ENCODE peak calls at places on chromosomes 12 and 14, in eight cellular contexts. Q, V, D, H, T, Y, W and U are unnamed samples. For H3K27me3, H3K9me3 and H3K4me1, the result is how much of the 10 kb centered on the place peaks cover.

GRCh38 chr14:88592016-88592415 is 29.2 kb downstream of the ZC3H14 start:
- DNase-seq in V (no peak), D (no peak), Y (no peak), W (no peak), T (no peak), Q (no peak), H (no peak), U (no peak)

GRCh38 chr12:3614806-3615466 is 123.9 kb downstream of the PRMT8 start:
- DNase-seq in H (no peak), W (peak), V (no peak), D (no peak), Q (no peak), Y (no peak), T (no peak), U (no peak)

GRCh38 chr12:98635657-98636323 is 8.8 kb downstream of the IKBIP start:
- DNase-seq in Y (no peak), W (no peak), T (no peak), H (no peak), V (no peak), Q (peak), D (no peak), U (no peak)

GRCh38 chr14:65791551-65791981 is 379.0 kb downstream of the FUT8 start:
- DNase-seq in V (no peak), Q (peak), D (no peak), H (no peak), W (no peak), Y (no peak), T (no peak), U (no peak)

GRCh38 chr14:66231823-66232222 is 254.3 kb upstream of the CCDC196 start:
- DNase-seq in H (no peak), W (no peak), V (no peak), D (no peak), T (no peak), Y (no peak), Q (no peak), U (no peak)

GRCh38 chr12:82383930-82384513 is 25.7 kb downstream of the METTL25 start:
- DNase-seq in V (no peak), W (no peak), Q (peak), Y (no peak), D (no peak), H (no peak), T (no peak), U (no peak)

GRCh38 chr12:19165446-19165845 is 35.9 kb downstream of the PLEKHA5 start:
- DNase-seq in D (no peak), T (no peak), Q (no peak), W (no peak), H (no peak), V (no peak), Y (no peak), U (no peak)

GRCh38 chr14:91968280-91968679 is 20.8 kb upstream of the FBLN5 start:
- DNase-seq in Q (no peak), Y (no peak), V (peak), D (no peak), W (no peak), H (no peak), T (no peak), U (no peak)

GRCh38 chr12:50106907-50107306 is 3.1 kb downstream of the GPD1 start:
- DNase-seq in V (no peak), H (no peak), Q (no peak), T (no peak), W (no peak), D (no peak), Y (no peak), U (no peak)

GRCh38 chr12:105235299-105235746 is 651 bp downstream of the APPL2 start:
- DNase-seq in H (no peak), W (no peak), Q (no peak), D (no peak), V (no peak), Y (no peak), T (no peak), U (no peak)

GRCh38 chr12:2960432-2960956 is 1.3 kb downstream of the TEAD4 start:
- DNase-seq in H (no peak), Y (no peak), T (no peak), W (peak), Q (no peak), D (no peak), V (no peak), U (no peak)

GRCh38 chr14:32104308-32104707 is 27.2 kb downstream of the ARHGAP5 start:
- DNase-seq in Q (no peak), V (no peak), Y (no peak), H (no peak), D (no peak), T (no peak), W (no peak), U (no peak)

GRCh38 chr12:102513739-102514138 is 33.4 kb upstream of the IGF1 start:
- DNase-seq in H (no peak), Y (no peak), T (no peak), V (no peak), W (no peak), Q (no peak), D (no peak), U (no peak)

GRCh38 chr12:106583578-106584103 is 837 bp downstream of the RFX4 start:
- DNase-seq in Y (no peak), W (peak), T (no peak), Q (peak), H (no peak), V (no peak), D (no peak), U (no peak)

GRCh38 chr12:102603021-102603420 is 122.7 kb upstream of the IGF1 start:
- DNase-seq in V (no peak), W (no peak), Q (no peak), T (no peak), Y (no peak), H (no peak), D (no peak), U (no peak)

GRCh38 chr12:29153231-29153630 is 4.2 kb downstream of the FAR2 start:
- DNase-seq in H (no peak), D (no peak), T (no peak), Q (no peak), Y (no peak), W (peak), V (no peak), U (no peak)

DNA sequence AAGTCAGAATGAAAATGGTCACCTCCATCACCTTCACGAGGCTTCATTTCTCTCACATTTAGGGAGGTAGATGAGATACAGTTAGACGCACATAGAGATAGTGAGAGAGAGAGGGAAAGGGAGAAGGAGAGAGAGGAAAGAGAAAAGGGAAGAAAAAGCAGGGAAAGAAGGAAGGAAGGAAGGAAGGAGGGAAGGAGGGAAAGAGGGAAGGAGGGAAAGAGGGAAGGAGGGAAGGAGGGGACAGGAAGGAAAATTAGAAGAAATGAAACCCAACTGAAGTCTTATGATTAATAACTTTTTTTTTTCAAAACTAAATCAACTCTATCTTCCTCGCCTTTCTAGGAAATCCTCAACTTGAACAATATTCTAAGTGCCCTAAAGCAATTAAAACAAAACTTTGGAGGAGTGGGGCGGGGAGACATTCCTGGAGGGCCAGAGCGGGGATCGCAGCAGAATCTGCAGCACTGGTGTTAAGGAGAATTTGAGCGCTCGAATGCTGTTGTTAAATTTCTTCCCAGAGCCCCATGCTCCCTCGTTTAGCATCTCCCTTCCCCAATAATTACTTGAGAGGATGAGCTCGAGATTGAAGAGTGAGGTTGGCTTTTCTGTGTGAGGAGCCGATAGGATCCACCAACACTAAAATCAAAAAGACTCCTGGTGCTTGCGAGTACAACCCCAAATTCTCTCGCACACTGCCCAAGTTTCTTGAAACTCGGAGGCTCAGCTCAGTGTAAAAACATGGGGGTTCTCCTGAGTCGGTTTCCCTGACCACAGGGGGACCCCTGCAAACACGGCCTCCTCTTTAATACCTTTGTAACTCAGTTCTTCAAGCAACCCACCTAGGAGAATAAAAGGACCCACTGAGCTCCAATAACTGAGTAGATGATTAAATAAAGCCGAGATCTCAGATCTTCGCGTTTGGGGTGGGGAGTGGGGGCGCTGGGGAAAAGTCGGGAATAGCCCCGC is 10.4 kb upstream of the FOXG1 start:
- DNase-seq in V (no peak), D (no peak), Q (no peak), W (no peak), H (no peak), Y (no peak), T (no peak), U (no peak)
- H3K27me3 ChIP-seq in V (under half), D (half or more), Q (half or more), W (half or more), H (under half), Y (half or more), T (under half), U (half or more)

GRCh38 chr12:61282790-61283575 is 977.2 kb upstream of the USP15 start:
- DNase-seq in W (no peak), H (no peak), T (no peak), Q (no peak), D (no peak), V (no peak), Y (no peak), U (no peak)
- H3K9me3 ChIP-seq in W (under half), H (under half), T (under half), Q (under half), D (under half), V (under half), Y (half or more), U (under half)

GRCh38 chr14:73286598-73286997 is 49.3 kb downstream of the PAPLN start:
- DNase-seq in V (no peak), W (no peak), Q (no peak), D (no peak), H (no peak), Y (no peak), T (no peak), U (no peak)

GRCh38 chr14:73289308-73289707 is 52.0 kb downstream of the PAPLN start:
- DNase-seq in Q (no peak), Y (no peak), W (no peak), T (no peak), V (no peak), H (no peak), D (no peak), U (no peak)

GRCh38 chr14:73285979-73286378 is 48.7 kb downstream of the PAPLN start:
- DNase-seq in T (no peak), H (no peak), D (no peak), Q (no peak), V (no peak), Y (no peak), W (no peak), U (no peak)

GRCh38 chr14:73289729-73290128 is 52.4 kb downstream of the PAPLN start:
- DNase-seq in W (no peak), Y (no peak), V (no peak), Q (no peak), T (no peak), D (no peak), H (no peak), U (no peak)

GRCh38 chr14:73287071-73287470 is 49.8 kb downstream of the PAPLN start:
- DNase-seq in Q (no peak), Y (no peak), D (no peak), V (no peak), T (no peak), W (no peak), H (no peak), U (no peak)
- H3K4me1 ChIP-seq in Q (under half), Y (under half), D (under half), V (under half), T (under half), W (under half), H (under half), U (under half)

GRCh38 chr12:32522322-32523221 is 123.2 kb downstream of the FGD4 start:
- DNase-seq in V (no peak), W (no peak), Q (no peak), H (no peak), Y (no peak), T (no peak), D (no peak), U (no peak)

GRCh38 chr12:32515137-32515860 is 115.9 kb downstream of the FGD4 start:
- DNase-seq in D (no peak), Y (no peak), H (no peak), V (no peak), Q (peak), W (no peak), T (no peak), U (no peak)

GRCh38 chr12:32517966-32518365 is 118.6 kb downstream of the FGD4 start:
- DNase-seq in H (no peak), W (no peak), T (no peak), V (no peak), Q (no peak), D (no peak), Y (no peak), U (no peak)

GRCh38 chr12:32516230-32516629 is 116.9 kb downstream of the FGD4 start:
- DNase-seq in Q (no peak), V (no peak), D (no peak), Y (no peak), W (no peak), H (no peak), T (no peak), U (no peak)

GRCh38 chr12:32519047-32519446 is 119.7 kb downstream of the FGD4 start:
- DNase-seq in T (no peak), Y (no peak), V (no peak), D (no peak), W (no peak), H (no peak), Q (no peak), U (no peak)
- H3K27me3 ChIP-seq in T (under half), Y (under half), V (under half), D (under half), W (under half), H (under half), Q (under half), U (under half)

DNA sequence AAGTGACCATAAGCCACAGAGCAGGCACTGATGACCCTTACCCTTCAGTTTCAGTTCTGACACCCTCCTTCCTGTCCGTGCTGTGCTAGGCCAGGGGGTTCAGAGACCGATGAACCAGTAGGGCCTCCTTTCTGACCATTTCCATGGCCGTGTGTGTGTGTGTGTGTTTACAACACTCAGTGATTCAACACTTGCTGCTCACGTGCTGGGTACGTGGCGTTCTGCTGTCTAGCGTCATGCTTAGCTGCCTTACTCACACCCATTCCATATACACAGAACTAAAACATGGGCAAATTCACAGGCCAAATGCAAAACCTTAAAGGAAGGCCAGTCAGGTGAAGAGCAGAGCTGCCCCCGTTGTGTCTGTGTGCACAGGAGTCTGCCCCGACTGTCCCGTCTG is 67.5 kb downstream of the DNAH10 start:
- DNase-seq in W (no peak), H (no peak), D (no peak), Y (no peak), Q (no peak), T (no peak), V (no peak), U (no peak)
- H3K9me3 ChIP-seq in W (under half), H (under half), D (under half), Y (under half), Q (under half), T (under half), V (under half), U (under half)

DNA sequence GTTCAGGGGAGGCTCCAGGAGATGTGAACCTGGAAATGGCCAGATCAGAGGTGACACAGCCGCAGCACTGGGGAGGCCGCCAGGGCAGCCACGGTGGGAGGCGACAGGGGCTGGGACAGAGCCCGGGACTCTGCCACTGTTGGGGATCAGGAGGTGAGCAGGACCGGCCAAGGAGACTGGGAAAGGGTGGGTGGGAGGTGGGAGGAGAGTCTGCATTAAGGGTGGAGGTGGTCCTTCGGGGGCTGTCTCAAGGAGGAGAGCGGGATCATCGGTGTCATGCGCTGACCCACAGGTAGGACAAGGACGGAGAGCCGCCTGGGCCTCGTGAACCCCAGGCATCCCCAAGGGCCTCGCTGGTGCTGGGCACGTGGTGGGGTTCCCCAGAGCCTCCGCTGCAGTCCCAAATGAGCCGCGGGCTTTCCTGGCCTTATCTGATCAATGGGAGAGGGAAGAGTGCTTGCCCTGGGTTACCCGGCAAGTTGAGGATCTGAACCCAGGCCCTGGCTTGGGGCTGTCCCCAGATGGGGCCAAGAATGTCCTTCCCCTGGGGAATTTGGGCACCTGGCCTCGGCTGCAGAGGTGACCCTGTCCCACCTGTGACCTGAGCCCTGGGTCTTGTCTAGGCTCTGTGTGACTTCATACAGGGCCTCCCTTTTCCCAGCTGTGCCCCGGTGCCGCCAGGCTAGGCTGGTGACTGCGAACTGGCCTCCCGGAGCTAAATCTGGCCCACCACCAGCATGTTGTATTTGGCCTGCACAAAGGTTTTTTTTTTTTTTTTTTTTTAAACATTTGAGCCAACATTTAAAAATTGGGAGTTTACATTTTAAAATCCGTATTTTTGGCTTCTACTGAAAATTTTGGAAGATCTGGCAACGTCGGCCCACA is 13.2 kb downstream of the BEGAIN start:
- DNase-seq in H (no peak), D (no peak), Y (no peak), Q (no peak), T (no peak), W (no peak), V (no peak), U (no peak)
- H3K4me1 ChIP-seq in H (under half), D (under half), Y (under half), Q (under half), T (under half), W (under half), V (under half), U (under half)

GRCh38 chr12:13277278-13277677 is 80.8 kb downstream of the EMP1 start:
- DNase-seq in T (no peak), Q (no peak), D (no peak), Y (no peak), W (no peak), H (no peak), V (no peak), U (no peak)

GRCh38 chr12:13278249-13278787 is 81.8 kb downstream of the EMP1 start:
- DNase-seq in W (peak), Y (peak), Q (peak), H (peak), T (no peak), D (peak), V (peak), U (no peak)

GRCh38 chr12:13273850-13274249 is 77.3 kb downstream of the EMP1 start:
- DNase-seq in W (no peak), V (no peak), Y (no peak), Q (peak), T (no peak), D (no peak), H (no peak), U (no peak)

GRCh38 chr12:13273097-13273496 is 76.6 kb downstream of the EMP1 start:
- DNase-seq in Q (no peak), H (no peak), T (no peak), D (no peak), Y (no peak), W (no peak), V (no peak), U (no peak)

DNA sequence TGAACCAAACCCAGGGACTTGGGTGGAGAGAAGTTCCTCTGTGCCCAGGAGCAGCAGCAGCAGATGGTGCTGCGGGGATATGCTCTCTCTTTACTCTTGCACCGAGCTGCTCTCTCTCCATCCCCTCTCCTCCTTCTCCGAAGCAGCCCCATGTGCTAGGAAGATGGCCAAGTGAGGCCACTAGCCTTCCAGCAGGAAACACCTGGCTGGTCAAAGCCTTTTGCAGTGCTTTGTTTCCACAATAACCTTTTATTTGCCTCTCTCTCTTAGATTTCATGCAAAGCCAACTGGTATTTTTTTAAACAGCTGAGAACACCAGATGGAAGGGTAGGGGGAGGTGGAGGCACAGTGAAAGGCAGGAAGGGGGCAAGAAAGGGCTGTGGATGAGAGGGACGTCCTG is 78.8 kb downstream of the EMP1 start:
- DNase-seq in V (no peak), W (no peak), Y (no peak), H (no peak), D (no peak), T (no peak), Q (no peak), U (no peak)
- H3K27me3 ChIP-seq in V (under half), W (under half), Y (half or more), H (under half), D (under half), T (under half), Q (half or more), U (under half)

DNA sequence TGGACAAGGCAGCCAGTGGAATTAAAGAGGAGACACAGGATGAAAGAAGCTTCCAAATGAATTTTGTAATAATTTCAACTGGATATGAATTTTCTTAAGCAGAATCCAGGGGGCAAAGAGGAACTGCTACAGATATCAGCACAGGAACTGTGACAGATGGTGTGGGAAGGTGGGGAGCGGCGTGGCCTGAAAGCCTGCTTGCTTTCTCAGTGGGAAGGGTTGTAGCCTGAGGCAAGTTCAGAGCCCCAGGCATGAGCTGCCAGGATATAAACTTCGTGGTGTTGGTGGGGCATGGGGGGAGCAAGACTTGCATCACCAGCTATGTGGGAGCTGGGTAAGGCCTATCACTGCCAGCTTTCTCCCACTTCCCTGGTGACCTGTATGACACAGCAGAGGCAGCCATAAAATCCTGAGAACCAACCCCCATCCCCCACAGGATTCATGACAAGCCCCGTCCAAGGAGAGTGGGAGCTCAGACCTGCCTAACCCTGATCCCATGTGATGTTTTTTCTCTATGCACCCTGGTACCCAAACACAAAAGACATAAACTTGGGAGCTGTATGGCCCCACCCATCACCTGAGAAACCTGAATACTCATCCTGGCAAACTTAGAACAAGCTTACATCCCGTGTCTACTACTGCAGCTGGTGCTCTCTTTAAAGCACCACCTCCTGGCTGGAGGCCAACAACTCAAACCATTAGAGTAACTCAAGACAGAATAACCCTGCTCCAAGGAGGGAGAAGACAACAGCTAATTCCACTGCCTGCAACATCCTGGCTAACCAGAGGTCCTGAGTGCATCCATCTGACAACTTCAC is 16.5 kb downstream of the CLEC1A start:
- DNase-seq in V (no peak), Y (no peak), W (no peak), T (no peak), H (no peak), D (no peak), Q (no peak), U (no peak)
- H3K9me3 ChIP-seq in V (under half), Y (under half), W (under half), T (under half), H (under half), D (under half), Q (under half), U (under half)